ENCODE peak calls at places on chromosome 16, in six cellular contexts. C is SW480; B is stimulated activated naive CD4-positive, alpha-beta T cell; Q is HL-60; S is HEK293T; I is NCI-H1436. Y is an unnamed sample.

GRCh38 chr16:86243571-86244154 is 266.7 kb upstream of the FOXF1 start:
- DNase-seq in C (no peak), B (no peak), Q (no peak), S (no peak), I (no peak), Y (no peak)

GRCh38 chr16:65624246-65624645 is 502.4 kb upstream of the CDH11 start:
- DNase-seq in C (no peak), B (no peak), Q (no peak), S (no peak), I (no peak), Y (no peak)

GRCh38 chr16:63363738-63364137 is 1327.5 kb upstream of the CDH8 start:
- DNase-seq in C (peak), B (no peak), Q (no peak), S (no peak), I (no peak), Y (no peak)

GRCh38 chr16:90077757-90078593 is 844 bp upstream of the PRDM7 start:
- DNase-seq in C (peak), B (peak), Q (no peak), S (no peak), I (no peak), Y (peak)

GRCh38 chr16:15533386-15533785 is 99.0 kb downstream of the BMERB1 start:
- DNase-seq in C (no peak), B (no peak), Q (no peak), S (no peak), I (no peak), Y (no peak)

GRCh38 chr16:30748634-30749445 is 615 bp downstream of the PHKG2 start:
- DNase-seq in C (peak), B (no peak), Q (no peak), S (peak), I (no peak), Y (peak)

GRCh38 chr16:28524544-28525179 is 14.1 kb downstream of the NUPR1 start:
- DNase-seq in C (no peak), B (peak), Q (no peak), S (no peak), I (no peak), Y (no peak)

GRCh38 chr16:10683160-10683559 is 11.6 kb downstream of the TEKT5 start:
- DNase-seq in C (peak), B (no peak), Q (no peak), S (no peak), I (no peak), Y (no peak)

GRCh38 chr16:19288872-19289799 is 3.6 kb downstream of the CLEC19A start:
- DNase-seq in C (no peak), B (no peak), Q (no peak), S (no peak), I (no peak), Y (no peak)

GRCh38 chr16:4828567-4829320 is 18.3 kb downstream of the GLYR1 start:
- DNase-seq in C (no peak), B (no peak), Q (no peak), S (no peak), I (no peak), Y (no peak)

GRCh38 chr16:88941051-88941932 is 35.7 kb downstream of the CBFA2T3 start:
- DNase-seq in C (no peak), B (peak), Q (no peak), S (peak), I (peak), Y (no peak)

GRCh38 chr16:89357055-89357454 is 133.3 kb downstream of the ANKRD11 start:
- DNase-seq in C (peak), B (no peak), Q (no peak), S (no peak), I (no peak), Y (no peak)

GRCh38 chr16:3681206-3681605 is 26.7 kb downstream of the DNASE1 start:
- DNase-seq in C (no peak), B (no peak), Q (no peak), S (no peak), I (no peak), Y (no peak)

GRCh38 chr16:54077412-54077821 is 209.2 kb downstream of the IRX3 start:
- DNase-seq in C (no peak), B (no peak), Q (no peak), S (no peak), I (no peak), Y (no peak)

GRCh38 chr16:585351-585750 is 4.5 kb upstream of the RAB40C start:
- DNase-seq in C (peak), B (no peak), Q (no peak), S (no peak), I (no peak), Y (no peak)

GRCh38 chr16:87329436-87330256 is 12.5 kb upstream of the C16orf95 start:
- DNase-seq in C (no peak), B (no peak), Q (no peak), S (no peak), I (no peak), Y (no peak)